ENCODE peak calls at places on chromosome 5, in eight cellular contexts. One of them, this sample, is unnamed.

GRCh38 chr5:20286512-20286911 is 298.5 kb upstream of the CDH18 start:
- DNase-seq in HL-60: no peak
- DNase-seq in adrenal gland: no peak
- DNase-seq in SJSA1: no peak
- DNase-seq in brain microvascular endothelial cell: no peak
- DNase-seq in caudate nucleus: no peak
- DNase-seq in A549: peak
- DNase-seq in right lobe of liver: no peak
- DNase-seq in this sample: no peak

GRCh38 chr5:128988476-128988875 is 23.2 kb downstream of the SLC27A6 start:
- DNase-seq in HL-60: no peak
- DNase-seq in adrenal gland: no peak
- DNase-seq in SJSA1: no peak
- DNase-seq in brain microvascular endothelial cell: no peak
- DNase-seq in caudate nucleus: no peak
- DNase-seq in A549: no peak
- DNase-seq in right lobe of liver: no peak
- DNase-seq in this sample: no peak

GRCh38 chr5:93519737-93520136 is 61.3 kb downstream of the NR2F1-AS1 start:
- DNase-seq in HL-60: no peak
- DNase-seq in adrenal gland: no peak
- DNase-seq in SJSA1: peak
- DNase-seq in brain microvascular endothelial cell: no peak
- DNase-seq in caudate nucleus: no peak
- DNase-seq in A549: no peak
- DNase-seq in right lobe of liver: no peak
- DNase-seq in this sample: no peak

GRCh38 chr5:28265877-28266276 is 1227.5 kb upstream of the CDH9 start:
- DNase-seq in HL-60: no peak
- DNase-seq in adrenal gland: no peak
- DNase-seq in SJSA1: no peak
- DNase-seq in brain microvascular endothelial cell: no peak
- DNase-seq in caudate nucleus: no peak
- DNase-seq in A549: no peak
- DNase-seq in right lobe of liver: no peak
- DNase-seq in this sample: no peak

GRCh38 chr5:77133061-77133758 is 46.1 kb upstream of the ZBED3 start:
- DNase-seq in HL-60: no peak
- DNase-seq in adrenal gland: peak
- DNase-seq in SJSA1: peak
- DNase-seq in brain microvascular endothelial cell: peak
- DNase-seq in caudate nucleus: peak
- DNase-seq in A549: peak
- DNase-seq in right lobe of liver: peak
- DNase-seq in this sample: peak

GRCh38 chr5:14357441-14357840 is 214.3 kb downstream of the TRIO start:
- DNase-seq in HL-60: no peak
- DNase-seq in adrenal gland: no peak
- DNase-seq in SJSA1: no peak
- DNase-seq in brain microvascular endothelial cell: no peak
- DNase-seq in caudate nucleus: no peak
- DNase-seq in A549: no peak
- DNase-seq in right lobe of liver: no peak
- DNase-seq in this sample: no peak

GRCh38 chr5:79495311-79495710 is 18.6 kb downstream of the HOMER1 start:
- DNase-seq in HL-60: no peak
- DNase-seq in adrenal gland: no peak
- DNase-seq in SJSA1: no peak
- DNase-seq in brain microvascular endothelial cell: peak
- DNase-seq in caudate nucleus: no peak
- DNase-seq in A549: peak
- DNase-seq in right lobe of liver: no peak
- DNase-seq in this sample: peak

GRCh38 chr5:176542596-176543427 is 5.6 kb upstream of the RNF44 start:
- DNase-seq in HL-60: no peak
- DNase-seq in adrenal gland: peak
- DNase-seq in SJSA1: peak
- DNase-seq in brain microvascular endothelial cell: no peak
- DNase-seq in caudate nucleus: no peak
- DNase-seq in A549: peak
- DNase-seq in right lobe of liver: no peak
- DNase-seq in this sample: no peak

DNA sequence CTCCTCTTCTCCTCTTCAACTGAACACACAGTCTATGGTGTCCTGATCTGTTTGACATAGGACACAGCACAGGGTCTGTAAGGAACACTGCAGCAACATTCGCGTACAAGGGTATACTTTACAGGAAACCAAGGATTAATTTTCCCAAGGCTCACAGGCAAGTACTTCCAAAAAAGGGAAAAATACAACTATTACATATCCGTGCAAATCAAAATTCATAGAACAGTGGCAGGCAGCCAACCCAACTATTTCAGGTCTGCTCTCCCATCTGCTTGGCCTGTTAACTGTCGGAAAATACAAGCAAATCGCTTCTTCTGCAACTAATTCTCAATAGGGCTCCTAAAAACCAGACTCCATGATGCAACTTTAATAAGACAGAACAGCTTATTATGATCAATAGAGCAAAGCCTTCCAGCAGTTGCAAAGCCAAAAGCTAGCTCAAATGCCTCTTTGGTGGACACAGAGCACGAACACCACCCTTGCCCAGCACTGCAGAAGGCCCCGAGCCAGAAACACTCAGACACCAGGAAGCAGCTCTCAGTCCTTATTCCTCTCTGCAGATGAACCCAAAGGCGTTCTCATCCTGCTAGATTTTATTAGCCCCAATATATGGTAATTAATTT is 69.0 kb downstream of the ZNF608 start:
- DNase-seq in HL-60: no peak
- DNase-seq in adrenal gland: peak
- DNase-seq in SJSA1: no peak
- DNase-seq in brain microvascular endothelial cell: peak
- DNase-seq in caudate nucleus: peak
- DNase-seq in A549: no peak
- DNase-seq in right lobe of liver: no peak
- DNase-seq in this sample: no peak
- H3K27ac ChIP-seq in HL-60: no peak
- H3K27ac ChIP-seq in adrenal gland: no peak
- H3K27ac ChIP-seq in SJSA1: no peak
- H3K27ac ChIP-seq in brain microvascular endothelial cell: no peak
- H3K27ac ChIP-seq in caudate nucleus: no peak
- H3K27ac ChIP-seq in A549: no peak
- H3K27ac ChIP-seq in right lobe of liver: no peak
- H3K27ac ChIP-seq in this sample: no peak

GRCh38 chr5:173671121-173671949 is 54.9 kb upstream of the BOD1 start:
- DNase-seq in HL-60: peak
- DNase-seq in adrenal gland: peak
- DNase-seq in SJSA1: no peak
- DNase-seq in brain microvascular endothelial cell: no peak
- DNase-seq in caudate nucleus: peak
- DNase-seq in A549: no peak
- DNase-seq in right lobe of liver: peak
- DNase-seq in this sample: peak
- H3K27ac ChIP-seq in HL-60: peak
- H3K27ac ChIP-seq in adrenal gland: peak
- H3K27ac ChIP-seq in SJSA1: no peak
- H3K27ac ChIP-seq in brain microvascular endothelial cell: no peak
- H3K27ac ChIP-seq in caudate nucleus: peak
- H3K27ac ChIP-seq in A549: peak
- H3K27ac ChIP-seq in right lobe of liver: peak
- H3K27ac ChIP-seq in this sample: no peak

DNA sequence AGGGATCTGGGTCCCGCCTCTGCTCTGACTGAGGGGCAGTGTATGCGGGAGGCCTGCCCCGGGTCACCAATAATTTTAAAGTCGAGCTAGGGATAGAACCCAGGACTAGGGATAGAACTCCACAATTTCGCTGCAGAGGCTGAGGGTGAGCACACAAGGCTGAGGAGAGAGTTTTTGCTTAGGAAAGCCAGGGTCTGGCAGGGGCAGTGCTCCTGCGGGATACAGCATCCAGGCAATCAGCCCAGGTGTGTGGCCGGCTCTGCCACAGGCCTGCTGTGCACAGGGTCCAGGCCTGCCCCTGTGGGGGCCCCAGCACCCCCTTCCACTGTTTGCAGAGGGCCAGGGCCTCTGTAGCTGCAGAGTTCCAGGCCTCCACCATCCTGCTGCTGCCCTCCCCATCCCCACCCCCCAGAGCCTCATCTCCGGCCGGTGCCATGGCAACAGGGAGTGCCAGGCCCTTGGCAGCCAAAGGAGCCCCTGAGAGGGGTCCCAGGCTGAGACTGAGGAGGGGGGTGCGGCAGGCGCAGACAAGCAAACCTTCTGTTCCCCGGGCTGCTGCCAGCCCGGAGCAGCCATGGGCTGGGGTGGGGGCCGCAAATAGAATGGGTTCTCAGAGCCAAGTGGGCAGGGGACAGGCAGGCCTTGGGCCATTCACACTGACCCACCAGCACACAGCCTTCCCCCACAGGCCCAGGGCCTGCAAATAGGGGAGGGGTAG is 8.6 kb downstream of the PDGFRB start:
- DNase-seq in HL-60: no peak
- DNase-seq in adrenal gland: no peak
- DNase-seq in SJSA1: no peak
- DNase-seq in brain microvascular endothelial cell: no peak
- DNase-seq in caudate nucleus: peak
- DNase-seq in A549: no peak
- DNase-seq in right lobe of liver: no peak
- DNase-seq in this sample: no peak
- H3K27ac ChIP-seq in HL-60: no peak
- H3K27ac ChIP-seq in adrenal gland: no peak
- H3K27ac ChIP-seq in SJSA1: no peak
- H3K27ac ChIP-seq in brain microvascular endothelial cell: no peak
- H3K27ac ChIP-seq in caudate nucleus: peak
- H3K27ac ChIP-seq in A549: peak
- H3K27ac ChIP-seq in right lobe of liver: no peak
- H3K27ac ChIP-seq in this sample: no peak

GRCh38 chr5:181235689-181236366 is 7.9 kb downstream of the RACK1 start:
- DNase-seq in HL-60: no peak
- DNase-seq in adrenal gland: no peak
- DNase-seq in SJSA1: no peak
- DNase-seq in brain microvascular endothelial cell: no peak
- DNase-seq in caudate nucleus: no peak
- DNase-seq in A549: no peak
- DNase-seq in right lobe of liver: no peak
- DNase-seq in this sample: no peak
- H3K27ac ChIP-seq in HL-60: peak
- H3K27ac ChIP-seq in adrenal gland: no peak
- H3K27ac ChIP-seq in SJSA1: no peak
- H3K27ac ChIP-seq in brain microvascular endothelial cell: no peak
- H3K27ac ChIP-seq in caudate nucleus: no peak
- H3K27ac ChIP-seq in A549: peak
- H3K27ac ChIP-seq in right lobe of liver: no peak
- H3K27ac ChIP-seq in this sample: peak